ENCODE peak calls at places on chromosomes 5 and 9, in six cellular contexts. One of them, this sample, is unnamed.

GRCh38 chr5:145680169-145680568 is 155.0 kb downstream of the PRELID2 start:
- DNase-seq in psoas muscle: no peak
- DNase-seq in tibial artery: no peak
- DNase-seq in esophagus squamous epithelium: no peak
- DNase-seq in CD4-positive, alpha-beta memory T cell: no peak
- DNase-seq in A673: peak
- DNase-seq in this sample: no peak

GRCh38 chr5:58114324-58114723 is 345.6 kb downstream of the PLK2 start:
- DNase-seq in psoas muscle: no peak
- DNase-seq in tibial artery: no peak
- DNase-seq in esophagus squamous epithelium: no peak
- DNase-seq in CD4-positive, alpha-beta memory T cell: no peak
- DNase-seq in A673: no peak
- DNase-seq in this sample: no peak

GRCh38 chr9:3920586-3921582 is 379.0 kb downstream of the GLIS3 start:
- DNase-seq in psoas muscle: no peak
- DNase-seq in tibial artery: no peak
- DNase-seq in esophagus squamous epithelium: no peak
- DNase-seq in CD4-positive, alpha-beta memory T cell: no peak
- DNase-seq in A673: no peak
- DNase-seq in this sample: no peak

GRCh38 chr5:173556142-173557028 is 60.1 kb downstream of the BOD1 start:
- DNase-seq in psoas muscle: no peak
- DNase-seq in tibial artery: no peak
- DNase-seq in esophagus squamous epithelium: no peak
- DNase-seq in CD4-positive, alpha-beta memory T cell: no peak
- DNase-seq in A673: no peak
- DNase-seq in this sample: no peak

GRCh38 chr5:77518304-77518703 is 26.2 kb upstream of the WDR41 start:
- DNase-seq in psoas muscle: no peak
- DNase-seq in tibial artery: no peak
- DNase-seq in esophagus squamous epithelium: no peak
- DNase-seq in CD4-positive, alpha-beta memory T cell: no peak
- DNase-seq in A673: peak
- DNase-seq in this sample: no peak

GRCh38 chr5:77076961-77077820 is 9.9 kb downstream of the ZBED3 start:
- DNase-seq in psoas muscle: peak
- DNase-seq in tibial artery: peak
- DNase-seq in esophagus squamous epithelium: no peak
- DNase-seq in CD4-positive, alpha-beta memory T cell: peak
- DNase-seq in A673: peak
- DNase-seq in this sample: peak

GRCh38 chr5:6583049-6583880 is 49.6 kb downstream of the NSUN2 start:
- DNase-seq in psoas muscle: peak
- DNase-seq in tibial artery: no peak
- DNase-seq in esophagus squamous epithelium: no peak
- DNase-seq in CD4-positive, alpha-beta memory T cell: no peak
- DNase-seq in A673: peak
- DNase-seq in this sample: peak

GRCh38 chr9:78958887-78959286 is 612.9 kb upstream of the TLE4 start:
- DNase-seq in psoas muscle: no peak
- DNase-seq in tibial artery: no peak
- DNase-seq in esophagus squamous epithelium: no peak
- DNase-seq in CD4-positive, alpha-beta memory T cell: no peak
- DNase-seq in A673: peak
- DNase-seq in this sample: no peak

GRCh38 chr5:150562832-150563231 is 54.9 kb downstream of the NDST1 start:
- DNase-seq in psoas muscle: no peak
- DNase-seq in tibial artery: no peak
- DNase-seq in esophagus squamous epithelium: no peak
- DNase-seq in CD4-positive, alpha-beta memory T cell: no peak
- DNase-seq in A673: peak
- DNase-seq in this sample: no peak

GRCh38 chr5:178587793-178588611 is 2.2 kb downstream of the COL23A1 start:
- DNase-seq in psoas muscle: no peak
- DNase-seq in tibial artery: no peak
- DNase-seq in esophagus squamous epithelium: no peak
- DNase-seq in CD4-positive, alpha-beta memory T cell: no peak
- DNase-seq in A673: peak
- DNase-seq in this sample: no peak

GRCh38 chr5:178589180-178590140 is 733 bp downstream of the COL23A1 start:
- DNase-seq in psoas muscle: no peak
- DNase-seq in tibial artery: no peak
- DNase-seq in esophagus squamous epithelium: no peak
- DNase-seq in CD4-positive, alpha-beta memory T cell: no peak
- DNase-seq in A673: peak
- DNase-seq in this sample: peak

GRCh38 chr5:178590141-178590923 is at the start of gene COL23A1:
- DNase-seq in psoas muscle: peak
- DNase-seq in tibial artery: peak
- DNase-seq in esophagus squamous epithelium: no peak
- DNase-seq in CD4-positive, alpha-beta memory T cell: peak
- DNase-seq in A673: peak
- DNase-seq in this sample: peak

GRCh38 chr5:178588769-178589168 is 1.4 kb downstream of the COL23A1 start:
- DNase-seq in psoas muscle: no peak
- DNase-seq in tibial artery: no peak
- DNase-seq in esophagus squamous epithelium: no peak
- DNase-seq in CD4-positive, alpha-beta memory T cell: no peak
- DNase-seq in A673: no peak
- DNase-seq in this sample: no peak

GRCh38 chr5:178590924-178591423 is 781 bp upstream of the COL23A1 start:
- DNase-seq in psoas muscle: no peak
- DNase-seq in tibial artery: no peak
- DNase-seq in esophagus squamous epithelium: no peak
- DNase-seq in CD4-positive, alpha-beta memory T cell: no peak
- DNase-seq in A673: no peak
- DNase-seq in this sample: no peak
- H3K4me3 ChIP-seq in psoas muscle: peak
- H3K4me3 ChIP-seq in tibial artery: peak
- H3K4me3 ChIP-seq in esophagus squamous epithelium: peak
- H3K4me3 ChIP-seq in CD4-positive, alpha-beta memory T cell: no peak
- H3K4me3 ChIP-seq in A673: peak
- H3K4me3 ChIP-seq in this sample: peak

GRCh38 chr5:78628260-78629024 is 20.1 kb downstream of the LHFPL2 start:
- DNase-seq in psoas muscle: no peak
- DNase-seq in tibial artery: no peak
- DNase-seq in esophagus squamous epithelium: no peak
- DNase-seq in CD4-positive, alpha-beta memory T cell: no peak
- DNase-seq in A673: no peak
- DNase-seq in this sample: no peak

GRCh38 chr5:78631931-78632330 is 16.6 kb downstream of the LHFPL2 start:
- DNase-seq in psoas muscle: no peak
- DNase-seq in tibial artery: no peak
- DNase-seq in esophagus squamous epithelium: no peak
- DNase-seq in CD4-positive, alpha-beta memory T cell: no peak
- DNase-seq in A673: no peak
- DNase-seq in this sample: no peak

GRCh38 chr5:78629590-78629989 is 19.0 kb downstream of the LHFPL2 start:
- DNase-seq in psoas muscle: no peak
- DNase-seq in tibial artery: no peak
- DNase-seq in esophagus squamous epithelium: no peak
- DNase-seq in CD4-positive, alpha-beta memory T cell: no peak
- DNase-seq in A673: no peak
- DNase-seq in this sample: no peak

GRCh38 chr5:78627766-78628165 is 20.8 kb downstream of the LHFPL2 start:
- DNase-seq in psoas muscle: no peak
- DNase-seq in tibial artery: no peak
- DNase-seq in esophagus squamous epithelium: no peak
- DNase-seq in CD4-positive, alpha-beta memory T cell: no peak
- DNase-seq in A673: no peak
- DNase-seq in this sample: no peak

GRCh38 chr5:78630047-78630446 is 18.5 kb downstream of the LHFPL2 start:
- DNase-seq in psoas muscle: no peak
- DNase-seq in tibial artery: no peak
- DNase-seq in esophagus squamous epithelium: no peak
- DNase-seq in CD4-positive, alpha-beta memory T cell: no peak
- DNase-seq in A673: no peak
- DNase-seq in this sample: no peak
- H3K27ac ChIP-seq in psoas muscle: no peak
- H3K27ac ChIP-seq in tibial artery: no peak
- H3K27ac ChIP-seq in esophagus squamous epithelium: no peak
- H3K27ac ChIP-seq in CD4-positive, alpha-beta memory T cell: no peak
- H3K27ac ChIP-seq in A673: no peak
- H3K27ac ChIP-seq in this sample: no peak

GRCh38 chr5:38837416-38837815 is 8.4 kb upstream of the OSMR start:
- DNase-seq in psoas muscle: no peak
- DNase-seq in tibial artery: no peak
- DNase-seq in esophagus squamous epithelium: no peak
- DNase-seq in CD4-positive, alpha-beta memory T cell: no peak
- DNase-seq in A673: no peak
- DNase-seq in this sample: no peak

GRCh38 chr5:38832810-38833209 is 13.0 kb upstream of the OSMR start:
- DNase-seq in psoas muscle: no peak
- DNase-seq in tibial artery: no peak
- DNase-seq in esophagus squamous epithelium: no peak
- DNase-seq in CD4-positive, alpha-beta memory T cell: no peak
- DNase-seq in A673: no peak
- DNase-seq in this sample: no peak

GRCh38 chr5:38837932-38838331 is 7.9 kb upstream of the OSMR start:
- DNase-seq in psoas muscle: no peak
- DNase-seq in tibial artery: no peak
- DNase-seq in esophagus squamous epithelium: no peak
- DNase-seq in CD4-positive, alpha-beta memory T cell: no peak
- DNase-seq in A673: no peak
- DNase-seq in this sample: no peak

GRCh38 chr5:38831909-38832308 is 13.9 kb upstream of the OSMR start:
- DNase-seq in psoas muscle: no peak
- DNase-seq in tibial artery: no peak
- DNase-seq in esophagus squamous epithelium: no peak
- DNase-seq in CD4-positive, alpha-beta memory T cell: no peak
- DNase-seq in A673: peak
- DNase-seq in this sample: no peak

GRCh38 chr5:38835887-38836286 is 9.9 kb upstream of the OSMR start:
- DNase-seq in psoas muscle: no peak
- DNase-seq in tibial artery: no peak
- DNase-seq in esophagus squamous epithelium: no peak
- DNase-seq in CD4-positive, alpha-beta memory T cell: no peak
- DNase-seq in A673: peak
- DNase-seq in this sample: no peak
- H3K4me3 ChIP-seq in psoas muscle: no peak
- H3K4me3 ChIP-seq in tibial artery: no peak
- H3K4me3 ChIP-seq in esophagus squamous epithelium: no peak
- H3K4me3 ChIP-seq in CD4-positive, alpha-beta memory T cell: no peak
- H3K4me3 ChIP-seq in A673: peak
- H3K4me3 ChIP-seq in this sample: no peak

GRCh38 chr9:137305788-137306545 is 3.9 kb upstream of the NRARP start:
- DNase-seq in psoas muscle: no peak
- DNase-seq in tibial artery: no peak
- DNase-seq in esophagus squamous epithelium: no peak
- DNase-seq in CD4-positive, alpha-beta memory T cell: no peak
- DNase-seq in A673: no peak
- DNase-seq in this sample: peak
- H3K27ac ChIP-seq in psoas muscle: peak
- H3K27ac ChIP-seq in tibial artery: no peak
- H3K27ac ChIP-seq in esophagus squamous epithelium: peak
- H3K27ac ChIP-seq in CD4-positive, alpha-beta memory T cell: no peak
- H3K27ac ChIP-seq in A673: peak
- H3K27ac ChIP-seq in this sample: no peak